ENCODE peak calls at places on chromosomes 1 and 21, in ten cellular contexts. C, I, X, V, U, R, T, G, J and W are unnamed samples.

GRCh38 chr1:224500802-224501201 is 66.2 kb upstream of the WDR26 start:
- DNase-seq in X (no peak), R (no peak), I (no peak), T (no peak), C (no peak), V (no peak), U (no peak), G (no peak), J (no peak), W (no peak)

GRCh38 chr1:61156576-61157239 is 74.3 kb downstream of the NFIA start:
- DNase-seq in V (no peak), R (no peak), I (no peak), T (no peak), X (no peak), U (no peak), C (no peak), G (no peak), J (no peak), W (no peak)

GRCh38 chr1:27598902-27599528 is 4.9 kb downstream of the AHDC1 start:
- DNase-seq in X (no peak), U (no peak), J (peak; percentile 47), T (peak; percentile 86), I (no peak), R (no peak), C (peak; percentile 26), G (peak; percentile 70), V (no peak), W (no peak)

GRCh38 chr1:85203573-85204169 is 2.9 kb upstream of the SYDE2 start:
- DNase-seq in G (peak; percentile 20), V (no peak), R (no peak), I (no peak), U (no peak), J (no peak), C (no peak), T (no peak), X (no peak), W (no peak)

GRCh38 chr1:36238433-36238832 is 14.2 kb downstream of the THRAP3 start:
- DNase-seq in G (no peak), T (no peak), C (no peak), I (no peak), V (no peak), X (no peak), J (no peak), U (no peak), R (no peak), W (no peak)

GRCh38 chr1:226643167-226643566 is 94.6 kb downstream of the STUM start:
- DNase-seq in X (peak; percentile 33), U (peak; percentile 14), G (no peak), C (peak; percentile 60), J (no peak), T (no peak), I (no peak), R (no peak), V (peak; percentile 87), W (no peak)

GRCh38 chr21:41977034-41977950 is 23.5 kb upstream of the C2CD2 start:
- DNase-seq in V (no peak), R (no peak), G (no peak), X (no peak), I (no peak), C (no peak), T (peak; percentile 12), U (no peak), J (no peak), W (no peak)

GRCh38 chr1:12405325-12406217 is 175.7 kb downstream of the VPS13D start:
- DNase-seq in V (no peak), C (no peak), X (no peak), I (no peak), G (peak; percentile 39), R (no peak), U (no peak), T (no peak), J (no peak), W (no peak)

GRCh38 chr1:2334883-2335534 is 56.3 kb downstream of the MORN1 start:
- DNase-seq in U (no peak), V (no peak), J (no peak), R (no peak), G (no peak), T (no peak), X (no peak), C (no peak), I (no peak), W (no peak)

GRCh38 chr1:5718716-5719632 is 273.3 kb downstream of the NPHP4 start:
- DNase-seq in G (no peak), U (no peak), T (no peak), C (no peak), I (peak; percentile 17), J (no peak), X (no peak), V (no peak), R (peak; percentile 37), W (no peak)

GRCh38 chr1:92029241-92029922 is 403 bp upstream of the EPHX4 start:
- DNase-seq in J (no peak), U (no peak), V (no peak), T (no peak), I (no peak), X (no peak), C (no peak), G (no peak), R (no peak), W (no peak)

GRCh38 chr1:247111259-247111635 is 7.1 kb upstream of the ZNF669 start:
- DNase-seq in T (no peak), V (no peak), J (no peak), U (no peak), X (no peak), R (no peak), C (no peak), G (no peak), I (peak; percentile 49), W (no peak)

GRCh38 chr1:25774921-25775774 is 24.8 kb upstream of the SELENON start:
- DNase-seq in T (no peak), G (no peak), J (no peak), U (no peak), X (peak; percentile 39), C (peak; percentile 55), R (no peak), I (no peak), V (peak; percentile 58), W (peak; percentile 76)

GRCh38 chr21:28518620-28519019 is 474.1 kb downstream of the LTN1 start:
- DNase-seq in J (no peak), C (no peak), V (no peak), I (no peak), G (no peak), X (no peak), U (no peak), T (no peak), R (no peak), W (no peak)

GRCh38 chr1:40310129-40310461 is 7.0 kb downstream of the COL9A2 start:
- DNase-seq in G (no peak), C (no peak), X (no peak), U (no peak), V (no peak), T (no peak), R (no peak), J (no peak), I (no peak), W (no peak)

GRCh38 chr1:30678209-30678608 is 45.2 kb downstream of the MATN1 start:
- DNase-seq in U (no peak), T (no peak), R (no peak), X (no peak), G (no peak), C (no peak), V (no peak), J (no peak), I (no peak), W (no peak)

GRCh38 chr1:41221995-41222991 is 19.8 kb downstream of the SCMH1 start:
- DNase-seq in T (no peak), I (no peak), U (no peak), G (no peak), V (peak; percentile 26), C (no peak), X (no peak), R (no peak), J (no peak), W (peak; percentile 31)